ENCODE peak calls at places on chromosome 15, in ten cellular contexts. D is psoas muscle, N is colonic mucosa, K is GM23338, T is brain microvascular endothelial cell, P is heart left ventricle, W is bronchial epithelial cell, Y is cardiac muscle cell, G is upper lobe of left lung, H is foreskin fibroblast. E is an unnamed sample.
A peak's percentile ranks its signal among the peaks of the same experiment; 100 is the strongest.

GRCh38 chr15:96047255-96047931 is 283.1 kb upstream of the NR2F2 start:
- DNase-seq in D (no peak), N (no peak), K (no peak), T (peak; percentile 91), P (no peak), W (peak; percentile 41), Y (peak; percentile 79), G (no peak), H (peak; percentile 98), E (no peak)

GRCh38 chr15:99324082-99324620 is 72.9 kb downstream of the LRRC28 start:
- DNase-seq in D (no peak), N (no peak), K (no peak), T (peak; percentile 91), P (peak; percentile 34), W (peak; percentile 91), Y (peak; percentile 59), G (no peak), H (peak; percentile 75), E (no peak)

GRCh38 chr15:60006203-60006782 is 2.2 kb downstream of the FOXB1 start:
- DNase-seq in D (no peak), N (peak; percentile 36), K (peak; percentile 94), T (no peak), P (no peak), W (peak; percentile 20), Y (peak; percentile 30), G (no peak), H (no peak), E (peak; percentile 70)

GRCh38 chr15:90401499-90401898 is 13.5 kb downstream of the IQGAP1 start:
- DNase-seq in D (no peak), N (no peak), K (no peak), T (no peak), P (no peak), W (no peak), Y (no peak), G (no peak), H (no peak), E (no peak)

GRCh38 chr15:83053151-83053550 is 13.9 kb downstream of the BTBD1 start:
- DNase-seq in D (no peak), N (no peak), K (no peak), T (peak; percentile 44), P (no peak), W (peak; percentile 74), Y (no peak), G (no peak), H (peak; percentile 72), E (no peak)

GRCh38 chr15:48965972-48966371 is 2.3 kb upstream of the SHC4 start:
- DNase-seq in D (no peak), N (no peak), K (no peak), T (peak; percentile 53), P (no peak), W (peak; percentile 80), Y (peak; percentile 79), G (no peak), H (peak; percentile 62), E (no peak)

GRCh38 chr15:29774900-29775299 is 47.4 kb downstream of the TJP1 start:
- DNase-seq in D (no peak), N (no peak), K (no peak), T (peak; percentile 66), P (no peak), W (peak; percentile 87), Y (peak; percentile 57), G (no peak), H (peak; percentile 43), E (no peak)

GRCh38 chr15:42154576-42155355 is 1.7 kb downstream of the PLA2G4F start:
- DNase-seq in D (no peak), N (no peak), K (no peak), T (no peak), P (no peak), W (peak; percentile 40), Y (no peak), G (no peak), H (no peak), E (peak; percentile 93)

GRCh38 chr15:59399465-59400102 is 26.9 kb upstream of the MYO1E start:
- DNase-seq in D (no peak), N (no peak), K (no peak), T (no peak), P (no peak), W (no peak), Y (no peak), G (peak; percentile 41), H (no peak), E (no peak)

GRCh38 chr15:74571191-74571590 is 30.2 kb downstream of the ARID3B start:
- DNase-seq in D (no peak), N (no peak), K (no peak), T (no peak), P (no peak), W (no peak), Y (no peak), G (no peak), H (no peak), E (no peak)

GRCh38 chr15:76347507-76348055 is 11.0 kb downstream of the ISL2 start:
- DNase-seq in D (no peak), N (no peak), K (no peak), T (no peak), P (no peak), W (no peak), Y (no peak), G (no peak), H (peak; percentile 64), E (no peak)
- H3K4me3 ChIP-seq in D (no peak overlapping the region), N (peak overlapping the region; percentile 60), K (peak overlapping the region; percentile 68), T (no peak overlapping the region), P (no peak overlapping the region), W (no peak overlapping the region), Y (peak overlapping the region; percentile 26), G (no peak overlapping the region), H (peak overlapping the region; percentile 58), E (no peak overlapping the region)

GRCh38 chr15:89359471-89360293 is 25.1 kb upstream of the POLG start:
- DNase-seq in D (no peak), N (no peak), K (peak; percentile 35), T (no peak), P (no peak), W (no peak), Y (no peak), G (no peak), H (no peak), E (no peak)
- TF ChIP-seq CTCF in D (no peak), N (no peak), K (no peak), T (no peak), P (no peak), W (no peak), Y (no peak), G (no peak), H (no peak), E (no peak)

DNA sequence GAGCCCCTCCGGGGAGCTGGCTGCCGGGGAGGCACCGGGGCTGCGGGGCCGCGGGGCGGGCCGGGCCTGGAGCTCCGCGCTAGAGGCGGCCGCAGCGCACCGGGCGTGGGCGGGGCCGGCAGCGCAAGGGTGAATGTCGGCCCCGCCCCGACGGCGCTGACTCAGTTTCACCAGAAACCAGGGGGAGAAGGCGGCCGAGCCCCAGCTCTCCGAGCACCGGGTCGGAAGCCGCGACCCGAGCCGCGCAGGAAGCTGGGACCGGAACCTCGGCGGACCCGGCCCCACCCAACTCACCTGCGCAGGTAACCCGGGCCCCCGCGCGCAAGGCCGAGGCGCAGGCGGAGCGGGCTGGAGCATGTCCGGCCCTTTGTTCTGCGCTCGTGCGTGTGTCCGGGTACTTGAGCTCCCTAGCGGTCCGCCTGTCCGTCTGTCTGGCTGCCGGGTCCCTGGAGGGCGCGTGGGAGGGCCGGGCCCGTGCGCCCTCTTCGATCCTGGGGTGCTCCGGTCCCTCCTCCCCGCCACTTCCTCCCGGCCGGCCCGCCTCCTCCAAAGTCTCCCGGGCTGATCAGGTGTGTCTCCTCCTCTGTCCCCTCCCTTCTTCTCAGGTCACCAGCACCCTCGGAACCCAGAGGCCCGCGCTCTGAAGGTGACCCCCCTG is at the start of gene SPINT1:
- DNase-seq in D (no peak), N (peak; percentile 82), K (peak; percentile 74), T (no peak), P (no peak), W (peak; percentile 62), Y (no peak), G (peak; percentile 80), H (no peak), E (peak; percentile 88)
- H3K4me3 ChIP-seq in D (peak within 1 kb of the TSS; percentile 58), N (peak within 1 kb of the TSS; percentile 81), K (peak within 1 kb of the TSS; percentile 97), T (peak within 1 kb of the TSS; percentile 51), P (peak within 1 kb of the TSS; percentile 48), W (peak within 1 kb of the TSS; percentile 91), Y (peak within 1 kb of the TSS; percentile 39), G (peak within 1 kb of the TSS; percentile 54), H (peak within 1 kb of the TSS; percentile 30), E (peak within 1 kb of the TSS; percentile 61)

GRCh38 chr15:31442203-31443090 is 115.8 kb downstream of the KLF13 start:
- DNase-seq in D (no peak), N (peak; percentile 52), K (peak; percentile 61), T (peak; percentile 92), P (no peak), W (peak; percentile 93), Y (peak; percentile 71), G (no peak), H (peak; percentile 80), E (no peak)
- TF ChIP-seq CTCF in D (no peak), N (no peak), K (peak; percentile 20), T (peak; percentile 73), P (no peak), W (peak; percentile 8), Y (peak; percentile 44), G (no peak), H (peak; percentile 45), E (no peak)

GRCh38 chr15:57377478-57377847 is 1.2 kb downstream of the CGNL1 start:
- DNase-seq in D (no peak), N (no peak), K (no peak), T (no peak), P (no peak), W (peak; percentile 44), Y (no peak), G (no peak), H (no peak), E (no peak)
- H3K4me3 ChIP-seq in D (peak overlapping the region; percentile 73), N (no peak overlapping the region), K (peak overlapping the region; percentile 63), T (no peak overlapping the region), P (peak overlapping the region; percentile 62), W (no peak overlapping the region), Y (peak overlapping the region; percentile 97), G (peak overlapping the region; percentile 62), H (peak overlapping the region; percentile 58), E (peak overlapping the region; percentile 79)